ENCODE peak calls at places on chromosomes 11 and 22, in seven cellular contexts. A is A673; G is naive thymus-derived CD4-positive, alpha-beta T cell; L is SJSA1; S is left lung; E is upper lobe of right lung; C is transverse colon. H is an unnamed sample. For H3K4me1, the result is how much of the 10 kb centered on the place peaks cover.

GRCh38 chr11:130801287-130802146 is 114.8 kb downstream of the SNX19 start:
- DNase-seq in A (no peak), G (no peak), L (no peak), S (no peak), E (no peak), C (no peak), H (no peak)

GRCh38 chr11:93143186-93143585 is 54.6 kb downstream of the SLC36A4 start:
- DNase-seq in A (no peak), G (no peak), L (no peak), S (no peak), E (no peak), C (no peak), H (no peak)

GRCh38 chr11:67369801-67370284 is 3.6 kb downstream of the CLCF1 start:
- DNase-seq in A (no peak), G (no peak), L (no peak), S (no peak), E (no peak), C (no peak), H (peak)

GRCh38 chr11:59560290-59560701 is 49.0 kb downstream of the OR4D9 start:
- DNase-seq in A (peak), G (peak), L (peak), S (no peak), E (no peak), C (peak), H (peak)

GRCh38 chr11:104352036-104352435 is 188.1 kb upstream of the PDGFD start:
- DNase-seq in A (no peak), G (no peak), L (no peak), S (no peak), E (no peak), C (no peak), H (no peak)

GRCh38 chr11:126884192-126884973 is 116.2 kb downstream of the KIRREL3 start:
- DNase-seq in A (no peak), G (no peak), L (no peak), S (no peak), E (no peak), C (no peak), H (peak)

GRCh38 chr22:40922484-40923303 is 28.5 kb upstream of the RBX1 start:
- DNase-seq in A (peak), G (peak), L (no peak), S (no peak), E (no peak), C (no peak), H (peak)

GRCh38 chr11:2173150-2173693 is 1.6 kb upstream of the TH start:
- DNase-seq in A (no peak), G (no peak), L (no peak), S (no peak), E (no peak), C (no peak), H (no peak)

GRCh38 chr22:23126165-23127054 is 15.4 kb downstream of the RSPH14 start:
- DNase-seq in A (no peak), G (no peak), L (no peak), S (peak), E (no peak), C (no peak), H (no peak)

GRCh38 chr22:28442264-28442950 is 237.2 kb downstream of the TTC28 start:
- DNase-seq in A (peak), G (peak), L (peak), S (peak), E (peak), C (peak), H (peak)

GRCh38 chr22:44131412-44131811 is 49.3 kb upstream of the PARVG start:
- DNase-seq in A (no peak), G (no peak), L (no peak), S (no peak), E (peak), C (no peak), H (no peak)

GRCh38 chr11:10784229-10785145 is 24.2 kb downstream of the EIF4G2 start:
- DNase-seq in A (no peak), G (no peak), L (no peak), S (no peak), E (no peak), C (no peak), H (no peak)

GRCh38 chr11:74538680-74539079 is 45.2 kb upstream of the LIPT2 start:
- DNase-seq in A (peak), G (no peak), L (no peak), S (no peak), E (no peak), C (no peak), H (no peak)

GRCh38 chr11:127059286-127060200 is 59.0 kb upstream of the KIRREL3 start:
- DNase-seq in A (no peak), G (no peak), L (peak), S (no peak), E (no peak), C (no peak), H (no peak)

GRCh38 chr22:49738566-49738965 is 89.1 kb downstream of the BRD1 start:
- DNase-seq in A (no peak), G (no peak), L (no peak), S (peak), E (no peak), C (no peak), H (no peak)

GRCh38 chr11:118621898-118622375 is 14.5 kb downstream of the PHLDB1 start:
- DNase-seq in A (no peak), G (no peak), L (no peak), S (no peak), E (no peak), C (no peak), H (no peak)

GRCh38 chr11:75547617-75548054 is 14.4 kb upstream of the SERPINH1 start:
- DNase-seq in A (peak), G (no peak), L (peak), S (no peak), E (peak), C (peak), H (peak)

GRCh38 chr11:77081381-77081851 is 14.6 kb downstream of the CAPN5 start:
- DNase-seq in A (no peak), G (no peak), L (no peak), S (no peak), E (peak), C (peak), H (no peak)

GRCh38 chr11:97610854-97611253 is 1221.0 kb downstream of the JRKL start:
- DNase-seq in A (no peak), G (no peak), L (no peak), S (no peak), E (no peak), C (no peak), H (no peak)

GRCh38 chr22:28923826-28924732 is 40.7 kb downstream of the ZNRF3 start:
- DNase-seq in A (no peak), G (no peak), L (no peak), S (peak), E (peak), C (peak), H (peak)

GRCh38 chr22:19631899-19632670 is 82.2 kb upstream of the SEPTIN5 start:
- DNase-seq in A (peak), G (no peak), L (peak), S (no peak), E (no peak), C (no peak), H (peak)

GRCh38 chr11:14908214-14908880 is 16.3 kb upstream of the CYP2R1 start:
- DNase-seq in A (peak), G (peak), L (no peak), S (no peak), E (no peak), C (peak), H (peak)

GRCh38 chr11:130478204-130478701 is 29.8 kb downstream of the ADAMTS15 start:
- DNase-seq in A (peak), G (no peak), L (peak), S (no peak), E (no peak), C (peak), H (peak)

GRCh38 chr11:86245369-86246292 is 1.1 kb downstream of the EED start:
- DNase-seq in A (peak), G (peak), L (no peak), S (no peak), E (no peak), C (peak), H (peak)

GRCh38 chr11:6626971-6627761 is 7.9 kb upstream of the TPP1 start:
- DNase-seq in A (no peak), G (no peak), L (no peak), S (no peak), E (no peak), C (no peak), H (no peak)

GRCh38 chr11:77353131-77353530 is 51.6 kb upstream of the GDPD4 start:
- DNase-seq in A (no peak), G (no peak), L (no peak), S (no peak), E (no peak), C (no peak), H (no peak)

GRCh38 chr11:74154621-74155281 is 16.1 kb downstream of the C2CD3 start:
- DNase-seq in A (no peak), G (no peak), L (no peak), S (no peak), E (no peak), C (no peak), H (no peak)

GRCh38 chr22:44023404-44024287 is 456 bp upstream of the PARVB start:
- DNase-seq in A (peak), G (no peak), L (peak), S (peak), E (peak), C (peak), H (peak)

GRCh38 chr22:22091400-22091878 is 108.9 kb upstream of the TOP3B start:
- DNase-seq in A (no peak), G (no peak), L (no peak), S (no peak), E (no peak), C (no peak), H (no peak)

GRCh38 chr22:37843746-37844089 is 416 bp downstream of the ANKRD54 start:
- DNase-seq in A (no peak), G (no peak), L (no peak), S (peak), E (no peak), C (peak), H (peak)

GRCh38 chr11:69475141-69475865 is 6.2 kb upstream of the LINC01488 start:
- DNase-seq in A (no peak), G (no peak), L (no peak), S (peak), E (no peak), C (no peak), H (no peak)

GRCh38 chr11:61746654-61747388 is 5.6 kb upstream of the MYRF start:
- DNase-seq in A (no peak), G (no peak), L (no peak), S (no peak), E (no peak), C (no peak), H (no peak)

GRCh38 chr11:36601145-36601544 is 3.1 kb upstream of the RAG2 start:
- DNase-seq in A (no peak), G (no peak), L (no peak), S (no peak), E (no peak), C (no peak), H (no peak)
- H3K4me1 ChIP-seq in A (under half), G (under half), L (under half), S (under half), E (under half), C (under half), H (under half)

GRCh38 chr22:46001046-46001425 is 24.1 kb upstream of the WNT7B start:
- DNase-seq in A (no peak), G (no peak), L (no peak), S (no peak), E (peak), C (no peak), H (no peak)

GRCh38 chr22:45997775-45998637 is 21.0 kb upstream of the WNT7B start:
- DNase-seq in A (no peak), G (no peak), L (no peak), S (peak), E (peak), C (no peak), H (no peak)

GRCh38 chr22:45997077-45997774 is 20.3 kb upstream of the WNT7B start:
- DNase-seq in A (peak), G (no peak), L (peak), S (peak), E (peak), C (peak), H (peak)

GRCh38 chr22:46000081-46001027 is 23.4 kb upstream of the WNT7B start:
- DNase-seq in A (no peak), G (no peak), L (no peak), S (no peak), E (peak), C (no peak), H (no peak)

DNA sequence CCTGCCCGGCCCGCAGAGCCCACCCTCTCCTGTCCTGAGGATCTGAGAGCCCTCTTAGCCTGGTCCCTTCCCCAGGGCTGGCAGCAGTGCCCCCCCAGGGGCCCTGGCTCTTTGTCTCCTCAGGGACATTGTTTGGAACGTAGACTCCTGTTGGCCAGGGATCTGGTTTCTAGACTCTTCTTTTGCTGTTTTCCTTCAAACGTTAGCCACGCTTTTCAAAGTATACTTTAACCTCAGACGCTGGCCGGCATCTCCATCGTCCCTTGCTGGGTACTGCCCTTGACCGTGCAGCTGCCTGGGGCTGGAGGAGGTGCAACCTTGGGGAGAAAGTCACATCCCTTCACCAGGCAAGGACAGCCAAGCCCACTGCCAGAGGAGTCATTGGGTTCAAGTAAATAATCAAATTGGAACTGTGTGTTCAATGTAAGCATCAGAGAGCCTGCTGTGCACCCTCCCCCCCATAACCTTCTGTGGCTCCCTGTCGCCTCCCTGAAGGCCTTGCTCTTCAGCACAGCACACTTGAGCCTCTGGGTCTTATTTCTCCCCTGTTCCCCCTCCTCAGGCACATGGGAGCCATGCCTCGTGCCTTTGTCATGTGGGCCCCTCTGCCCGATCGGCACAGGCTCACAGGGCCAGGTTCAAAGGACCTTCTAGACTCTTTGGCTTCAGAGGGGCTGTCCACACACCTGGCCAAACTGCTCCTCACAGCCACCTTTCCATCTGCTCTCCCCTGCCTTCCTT is 21.8 kb upstream of the WNT7B start:
- DNase-seq in A (no peak), G (no peak), L (no peak), S (peak), E (peak), C (no peak), H (no peak)
- H3K4me1 ChIP-seq in A (under half), G (under half), L (half or more), S (under half), E (half or more), C (half or more), H (under half)

DNA sequence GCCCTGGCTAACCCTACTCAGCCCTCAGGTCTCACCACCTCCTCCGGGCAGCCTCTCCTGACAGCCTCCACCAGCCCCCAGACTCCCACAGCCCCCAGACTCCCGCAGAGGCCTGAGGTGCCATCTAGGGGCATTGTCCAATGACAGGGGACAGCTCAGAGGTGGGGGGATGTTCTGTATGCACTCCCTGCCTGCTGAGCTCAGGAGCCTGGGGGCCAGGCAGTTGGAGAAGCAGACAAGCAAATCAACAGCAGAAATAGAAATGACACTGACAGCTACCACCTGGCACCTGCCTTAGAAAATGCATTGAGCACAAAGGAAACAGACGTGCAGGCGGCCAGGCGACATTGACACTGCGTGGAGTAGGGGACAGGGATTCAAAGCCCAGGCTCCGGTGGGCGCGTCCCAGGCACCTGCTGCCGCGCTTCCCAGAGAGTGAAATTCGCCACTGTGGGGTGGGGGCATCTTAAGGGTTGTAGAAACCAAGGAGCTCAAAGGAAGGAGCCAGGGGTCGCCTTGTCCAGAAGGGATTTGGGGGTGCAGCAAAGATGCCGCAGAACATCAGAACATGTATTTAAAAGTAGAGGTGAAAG is 22.5 kb upstream of the WNT7B start:
- DNase-seq in A (no peak), G (no peak), L (no peak), S (peak), E (peak), C (no peak), H (no peak)
- H3K4me1 ChIP-seq in A (under half), G (under half), L (half or more), S (under half), E (half or more), C (half or more), H (under half)

GRCh38 chr11:12121504-12121903 is 11.1 kb downstream of the MICAL2 start:
- DNase-seq in A (no peak), G (no peak), L (no peak), S (no peak), E (no peak), C (no peak), H (no peak)
- H3K4me1 ChIP-seq in A (under half), G (under half), L (under half), S (under half), E (half or more), C (half or more), H (under half)

GRCh38 chr11:16785520-16786128 is 47.2 kb downstream of the C11orf58 start:
- DNase-seq in A (peak), G (peak), L (peak), S (no peak), E (peak), C (peak), H (peak)

GRCh38 chr11:16788141-16789060 is 50.0 kb downstream of the C11orf58 start:
- DNase-seq in A (peak), G (peak), L (peak), S (peak), E (peak), C (peak), H (peak)

GRCh38 chr11:16786131-16786530 is 47.7 kb downstream of the C11orf58 start:
- DNase-seq in A (no peak), G (no peak), L (no peak), S (no peak), E (peak), C (no peak), H (peak)

GRCh38 chr11:16789061-16789415 is 50.6 kb downstream of the C11orf58 start:
- DNase-seq in A (no peak), G (no peak), L (no peak), S (no peak), E (peak), C (no peak), H (no peak)

GRCh38 chr11:16787035-16787744 is 48.7 kb downstream of the C11orf58 start:
- DNase-seq in A (no peak), G (no peak), L (no peak), S (no peak), E (peak), C (no peak), H (no peak)
- H3K4me1 ChIP-seq in A (under half), G (under half), L (under half), S (under half), E (under half), C (under half), H (under half)

DNA sequence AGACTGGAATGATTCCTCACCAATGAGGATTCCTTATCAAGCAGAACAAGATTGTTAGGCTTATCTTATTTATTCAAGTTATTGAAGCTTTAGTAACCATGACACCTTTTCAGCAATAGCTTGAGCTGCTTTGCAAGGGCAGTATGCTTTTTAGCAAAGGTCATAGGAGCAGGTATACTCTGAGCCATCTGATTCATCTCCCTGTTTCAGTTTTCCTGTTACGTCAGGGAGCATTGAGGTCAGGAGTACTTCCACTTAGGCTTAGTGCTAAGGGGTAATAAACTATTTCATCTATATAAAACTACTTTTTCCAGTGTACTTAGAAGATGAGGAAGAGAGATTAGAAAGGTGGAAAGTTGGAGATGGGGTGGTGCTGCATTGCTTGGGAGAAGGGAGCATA is 17.7 kb upstream of the ANKRD42 start:
- DNase-seq in A (no peak), G (no peak), L (no peak), S (no peak), E (no peak), C (no peak), H (peak)
- H3K4me1 ChIP-seq in A (under half), G (under half), L (under half), S (under half), E (under half), C (half or more), H (under half)